ENCODE peak calls at places on chromosomes 2 and 18, in five cellular contexts. One of them, this sample, is unnamed.
A peak's percentile ranks its signal among the peaks of the same experiment; 100 is the strongest.

GRCh38 chr2:678964-679363 is 1.8 kb upstream of the TMEM18 start:
- DNase-seq in fibroblast of lung: no peak
- DNase-seq in neuronal stem cell: no peak
- DNase-seq in astrocyte: no peak
- DNase-seq in H9: no peak
- DNase-seq in this sample: no peak

GRCh38 chr2:241067501-241068135 is 34.5 kb downstream of the MTERF4 start:
- DNase-seq in fibroblast of lung: no peak
- DNase-seq in neuronal stem cell: no peak
- DNase-seq in astrocyte: no peak
- DNase-seq in H9: no peak
- DNase-seq in this sample: no peak

GRCh38 chr2:238945433-238946150 is 97.7 kb downstream of the TWIST2 start:
- DNase-seq in fibroblast of lung: peak; percentile 45
- DNase-seq in neuronal stem cell: no peak
- DNase-seq in astrocyte: peak; percentile 22
- DNase-seq in H9: peak; percentile 88
- DNase-seq in this sample: peak; percentile 65

GRCh38 chr18:79259218-79259617 is 136.5 kb upstream of the NFATC1 start:
- DNase-seq in fibroblast of lung: no peak
- DNase-seq in neuronal stem cell: no peak
- DNase-seq in astrocyte: no peak
- DNase-seq in H9: no peak
- DNase-seq in this sample: no peak

GRCh38 chr18:36302676-36303075 is 5.2 kb downstream of the FHOD3 start:
- DNase-seq in fibroblast of lung: peak; percentile 66
- DNase-seq in neuronal stem cell: no peak
- DNase-seq in astrocyte: peak; percentile 64
- DNase-seq in H9: no peak
- DNase-seq in this sample: no peak

GRCh38 chr2:53770264-53770663 is 2.7 kb downstream of the CHAC2 start:
- DNase-seq in fibroblast of lung: peak; percentile 27
- DNase-seq in neuronal stem cell: no peak
- DNase-seq in astrocyte: no peak
- DNase-seq in H9: no peak
- DNase-seq in this sample: no peak

GRCh38 chr2:24117902-24118301 is 5.2 kb downstream of the PFN4 start:
- DNase-seq in fibroblast of lung: no peak
- DNase-seq in neuronal stem cell: no peak
- DNase-seq in astrocyte: no peak
- DNase-seq in H9: no peak
- DNase-seq in this sample: no peak

GRCh38 chr2:120586507-120587283 is 149.0 kb upstream of the GLI2 start:
- DNase-seq in fibroblast of lung: no peak
- DNase-seq in neuronal stem cell: peak; percentile 15
- DNase-seq in astrocyte: no peak
- DNase-seq in H9: peak; percentile 47
- DNase-seq in this sample: no peak

GRCh38 chr2:200156140-200156858 is 150.2 kb upstream of the SPATS2L start:
- DNase-seq in fibroblast of lung: peak; percentile 83
- DNase-seq in neuronal stem cell: no peak
- DNase-seq in astrocyte: peak; percentile 78
- DNase-seq in H9: no peak
- DNase-seq in this sample: peak; percentile 8

DNA sequence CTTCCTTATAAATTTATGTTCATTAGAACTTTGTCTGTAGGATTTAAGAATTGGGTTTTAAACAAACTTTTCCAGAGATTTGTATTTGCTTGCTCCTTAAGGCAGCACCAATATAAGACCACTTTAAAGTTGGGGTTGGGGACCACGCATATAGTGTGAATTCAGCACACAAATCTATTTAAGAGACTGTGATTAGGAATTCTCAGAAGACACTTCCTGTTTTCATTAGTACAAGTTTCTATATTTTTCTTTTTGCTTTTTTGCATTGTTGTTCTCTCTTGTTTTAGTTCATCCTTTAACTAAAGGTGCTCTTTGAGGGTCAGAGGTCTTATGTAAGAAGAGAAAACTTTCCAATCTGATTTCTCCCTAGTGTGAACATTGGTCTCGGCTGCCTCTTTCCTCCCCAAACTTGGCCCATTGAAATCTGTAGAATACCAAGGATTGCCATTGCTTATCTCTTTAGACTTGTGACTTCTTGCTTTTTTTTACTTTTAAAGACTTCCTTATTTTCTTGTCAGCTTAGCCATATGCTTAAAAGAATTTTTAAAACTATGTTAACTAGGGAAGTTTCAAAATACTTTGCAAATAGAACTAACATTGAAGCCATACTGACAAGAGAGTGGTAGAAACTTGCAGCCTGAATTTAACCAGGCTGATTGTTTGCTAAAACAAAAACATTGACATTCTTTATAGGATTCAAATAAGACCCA is 264.0 kb upstream of the FN1 start:
- DNase-seq in fibroblast of lung: no peak
- DNase-seq in neuronal stem cell: no peak
- DNase-seq in astrocyte: no peak
- DNase-seq in H9: no peak
- DNase-seq in this sample: no peak
- H2AFZ ChIP-seq in fibroblast of lung: no peak overlapping the region
- H2AFZ ChIP-seq in neuronal stem cell: no peak overlapping the region
- H2AFZ ChIP-seq in astrocyte: no peak overlapping the region
- H2AFZ ChIP-seq in H9: no peak overlapping the region
- H2AFZ ChIP-seq in this sample: no peak overlapping the region

GRCh38 chr2:132373391-132374135 is 43.0 kb upstream of the GPR39 start:
- DNase-seq in fibroblast of lung: peak; percentile 63
- DNase-seq in neuronal stem cell: no peak
- DNase-seq in astrocyte: peak; percentile 55
- DNase-seq in H9: no peak
- DNase-seq in this sample: no peak
- H2AFZ ChIP-seq in fibroblast of lung: no peak overlapping the region
- H2AFZ ChIP-seq in neuronal stem cell: no peak overlapping the region
- H2AFZ ChIP-seq in astrocyte: no peak overlapping the region
- H2AFZ ChIP-seq in H9: no peak overlapping the region
- H2AFZ ChIP-seq in this sample: no peak overlapping the region

DNA sequence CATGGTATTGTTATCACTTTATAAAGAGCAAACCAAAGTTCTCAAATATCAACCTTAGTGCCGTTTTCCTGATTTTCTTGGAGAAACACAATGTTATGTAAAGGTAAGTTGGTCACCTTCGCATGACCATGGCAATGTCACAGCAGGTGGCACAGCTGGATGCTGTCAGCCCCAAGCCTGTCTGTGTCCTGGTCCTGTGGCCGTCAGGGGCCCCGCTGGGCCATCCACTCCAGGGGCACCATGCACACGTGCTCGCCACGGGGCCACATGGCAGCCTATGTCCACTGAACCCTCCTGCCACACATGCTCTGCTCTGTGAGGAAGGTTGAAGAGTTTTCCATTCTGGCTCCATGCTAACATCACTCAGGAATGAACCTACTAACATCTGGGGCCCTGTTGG is 85.9 kb downstream of the EIPR1 start:
- DNase-seq in fibroblast of lung: no peak
- DNase-seq in neuronal stem cell: no peak
- DNase-seq in astrocyte: no peak
- DNase-seq in H9: no peak
- DNase-seq in this sample: no peak
- H2AFZ ChIP-seq in fibroblast of lung: no peak overlapping the region
- H2AFZ ChIP-seq in neuronal stem cell: no peak overlapping the region
- H2AFZ ChIP-seq in astrocyte: no peak overlapping the region
- H2AFZ ChIP-seq in H9: no peak overlapping the region
- H2AFZ ChIP-seq in this sample: no peak overlapping the region

GRCh38 chr2:64876137-64876647 is 113.0 kb upstream of the SLC1A4 start:
- DNase-seq in fibroblast of lung: peak; percentile 90
- DNase-seq in neuronal stem cell: peak; percentile 76
- DNase-seq in astrocyte: peak; percentile 88
- DNase-seq in H9: peak; percentile 69
- DNase-seq in this sample: peak; percentile 77
- H2AFZ ChIP-seq in fibroblast of lung: peak overlapping the region; percentile 15
- H2AFZ ChIP-seq in neuronal stem cell: peak overlapping the region; percentile 25
- H2AFZ ChIP-seq in astrocyte: peak overlapping the region; percentile 22
- H2AFZ ChIP-seq in H9: no peak overlapping the region
- H2AFZ ChIP-seq in this sample: peak overlapping the region; percentile 83